ENCODE peak calls at places on chromosomes 7 and 10, in four cellular contexts. N, U, Y and D are unnamed samples.

GRCh38 chr7:79093421-79093820 is 360.0 kb downstream of the MAGI2 start:
- DNase-seq in N (no peak), Y (no peak), U (no peak), D (no peak)

GRCh38 chr10:131075218-131075770 is 236.2 kb downstream of the TCERG1L start:
- DNase-seq in U (no peak), Y (no peak), N (no peak), D (no peak)

GRCh38 chr10:25226775-25227682 is 52.2 kb downstream of the GPR158 start:
- DNase-seq in N (no peak), Y (no peak), U (peak; percentile 24), D (no peak)

GRCh38 chr7:55133630-55134392 is 115.0 kb downstream of the EGFR start:
- DNase-seq in Y (peak; percentile 95), U (no peak), N (no peak), D (no peak)

GRCh38 chr7:41085244-41085643 is 617.6 kb downstream of the INHBA start:
- DNase-seq in N (no peak), U (no peak), Y (no peak), D (no peak)

GRCh38 chr7:89238156-89238555 is 442.6 kb upstream of the TEX47 start:
- DNase-seq in N (no peak), U (no peak), Y (peak; percentile 16), D (no peak)

GRCh38 chr10:26169466-26169865 is 47.1 kb upstream of the GAD2 start:
- DNase-seq in U (peak; percentile 47), N (no peak), Y (no peak), D (no peak)

GRCh38 chr7:95335093-95335492 is 10.8 kb upstream of the PON1 start:
- DNase-seq in U (no peak), Y (no peak), N (no peak), D (no peak)

GRCh38 chr10:27252267-27253000 is 11.8 kb upstream of the ACBD5 start:
- DNase-seq in U (no peak), N (no peak), Y (no peak), D (peak; percentile 92)

GRCh38 chr7:27143022-27143949 is at the start of gene HOXA5:
- DNase-seq in N (peak; percentile 80), U (peak; percentile 67), Y (peak; percentile 100), D (peak; percentile 84)

GRCh38 chr10:30398193-30398592 is 35.8 kb upstream of the MAP3K8 start:
- DNase-seq in Y (no peak), N (no peak), U (no peak), D (no peak)

GRCh38 chr7:138785587-138786437 is 12.0 kb upstream of the TMEM213 start:
- DNase-seq in U (no peak), Y (no peak), N (no peak), D (no peak)

GRCh38 chr7:29877196-29877595 is 70.9 kb downstream of the WIPF3 start:
- DNase-seq in N (no peak), U (no peak), Y (no peak), D (no peak)

GRCh38 chr10:49187950-49188761 is at the start of gene TMEM273:
- DNase-seq in Y (no peak), U (no peak), N (no peak), D (peak; percentile 51)

GRCh38 chr7:143399642-143400041 is 9.0 kb downstream of the EPHA1 start:
- DNase-seq in Y (no peak), N (no peak), U (no peak), D (peak; percentile 44)

GRCh38 chr10:49488056-49488455 is 50.9 kb downstream of the ERCC6 start:
- DNase-seq in N (no peak), Y (no peak), U (no peak), D (no peak)

GRCh38 chr10:96665306-96665705 is 55.0 kb downstream of the PIK3AP1 start:
- DNase-seq in N (no peak), Y (no peak), U (no peak), D (no peak)

GRCh38 chr7:123633553-123633952 is 22.1 kb upstream of the LMOD2 start:
- DNase-seq in U (no peak), N (no peak), Y (no peak), D (no peak)

GRCh38 chr7:95509199-95509598 is 23.5 kb downstream of the ASB4 start:
- DNase-seq in U (peak; percentile 87), N (no peak), Y (no peak), D (no peak)

GRCh38 chr10:21524526-21525366 is 736 bp downstream of the SKIDA1 start:
- DNase-seq in U (no peak), Y (no peak), N (peak; percentile 29), D (no peak)

GRCh38 chr7:16071246-16071857 is 350.0 kb downstream of the CRPPA start:
- DNase-seq in U (peak; percentile 47), Y (peak; percentile 41), N (no peak), D (no peak)

GRCh38 chr7:30634193-30634626 is 39.5 kb downstream of the GARS1 start:
- DNase-seq in U (no peak), Y (no peak), N (no peak), D (no peak)

GRCh38 chr10:69696073-69696731 is 66.2 kb downstream of the FAM241B start:
- DNase-seq in U (peak; percentile 27), N (no peak), Y (peak; percentile 69), D (peak; percentile 49)

DNA sequence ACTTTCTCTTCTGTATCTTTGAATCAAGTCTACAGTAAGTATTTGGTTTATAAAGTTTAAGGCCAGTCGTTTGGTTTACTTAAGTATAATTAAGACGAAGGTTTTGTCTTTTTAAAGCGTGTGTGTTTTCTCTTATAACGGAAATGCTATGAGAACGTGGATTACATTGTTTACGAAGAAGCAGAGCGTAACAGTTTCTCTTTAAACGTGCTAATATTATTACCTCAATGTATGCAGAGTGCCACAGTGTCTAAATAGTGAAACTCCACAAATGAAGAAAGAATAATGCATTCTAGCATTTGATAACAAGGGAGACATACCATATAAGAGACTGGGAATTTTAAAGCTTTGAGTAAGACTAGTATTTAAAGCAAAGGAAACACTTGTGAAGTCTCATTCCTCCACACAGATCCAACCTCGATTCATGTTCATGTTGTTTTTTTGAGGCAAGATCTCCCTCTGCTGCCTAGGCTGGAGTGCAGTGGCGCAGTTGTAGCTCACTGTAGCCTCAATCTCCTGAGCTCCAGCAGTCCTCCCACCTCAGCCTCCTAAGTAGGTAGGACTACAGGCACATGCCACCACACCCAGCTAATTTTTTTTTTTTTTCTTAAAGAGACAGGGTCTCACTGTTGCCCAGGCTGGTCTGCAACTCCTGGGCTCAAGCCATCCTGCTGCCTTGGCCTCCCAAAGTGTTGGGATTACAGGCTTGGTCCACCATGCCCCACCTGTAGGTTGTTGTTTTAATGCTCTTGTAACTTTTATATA is 75.1 kb downstream of the ANKRD61 start:
- DNase-seq in N (peak; percentile 17), U (no peak), Y (no peak), D (no peak)
- H3K4me3 ChIP-seq in N (peak overlapping the region; percentile 68), U (peak overlapping the region; percentile 67), Y (peak overlapping the region; percentile 78), D (peak overlapping the region; percentile 74)

GRCh38 chr7:119196183-119196582 is 971.7 kb downstream of the ANKRD7 start:
- DNase-seq in U (no peak), N (no peak), Y (no peak), D (no peak)
- H3K4me3 ChIP-seq in U (no peak overlapping the region), N (no peak overlapping the region), Y (no peak overlapping the region), D (no peak overlapping the region)

GRCh38 chr10:132407846-132408278 is 10.9 kb downstream of the PWWP2B start:
- DNase-seq in N (peak; percentile 94), U (no peak), Y (no peak), D (peak; percentile 83)

GRCh38 chr10:132406750-132407149 is 9.8 kb downstream of the PWWP2B start:
- DNase-seq in N (no peak), U (no peak), Y (no peak), D (no peak)

GRCh38 chr10:132406181-132406580 is 9.2 kb downstream of the PWWP2B start:
- DNase-seq in N (no peak), U (no peak), Y (no peak), D (no peak)

GRCh38 chr10:132408367-132408781 is 11.4 kb downstream of the PWWP2B start:
- DNase-seq in U (no peak), Y (no peak), N (peak; percentile 49), D (peak; percentile 74)

DNA sequence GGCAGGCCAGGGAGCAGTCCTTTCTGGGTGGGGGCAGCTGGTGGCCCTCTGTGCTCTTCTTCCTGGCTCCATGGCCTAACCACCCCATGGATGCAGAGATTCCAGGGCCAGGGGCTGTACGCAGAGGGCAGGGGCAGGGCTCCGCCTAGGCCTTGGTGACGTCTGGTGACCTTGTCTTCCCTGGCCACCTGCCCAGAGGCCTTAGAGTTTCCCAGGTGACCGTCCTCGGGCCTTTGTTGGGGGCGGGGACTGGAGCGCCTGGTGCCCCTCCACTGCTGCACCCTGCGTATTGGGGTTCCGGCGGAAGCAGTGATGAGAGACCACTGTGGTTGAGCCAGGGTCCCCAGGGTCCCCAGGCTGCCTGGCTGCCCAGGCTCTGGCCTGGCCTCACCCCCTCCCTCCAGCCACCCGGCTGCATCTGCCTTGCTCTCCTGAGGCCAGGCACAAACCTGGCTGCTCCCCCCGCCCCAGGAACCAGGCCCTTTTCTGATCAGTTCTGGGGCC is 10.3 kb downstream of the PWWP2B start:
- DNase-seq in N (no peak), Y (no peak), U (no peak), D (no peak)
- H3K4me3 ChIP-seq in N (peak overlapping the region; percentile 7), Y (no peak overlapping the region), U (no peak overlapping the region), D (no peak overlapping the region)

GRCh38 chr10:100745882-100746412 is 565 bp downstream of the PAX2 start:
- DNase-seq in N (no peak), U (no peak), Y (no peak), D (no peak)
- H3K4me3 ChIP-seq in N (peak overlapping the region; percentile 22), U (no peak overlapping the region), Y (no peak overlapping the region), D (peak overlapping the region; percentile 30)